ENCODE peak calls at places on chromosomes 5 and 9, in five cellular contexts. One of them, this sample, is unnamed.

GRCh38 chr9:14348241-14349140 is 34.5 kb upstream of the NFIB start:
- DNase-seq in WTC11: no peak
- DNase-seq in GM12878: no peak
- DNase-seq in A549: no peak
- DNase-seq in K562: no peak
- DNase-seq in this sample: no peak

GRCh38 chr5:9034671-9035070 is 511.2 kb downstream of the SEMA5A start:
- DNase-seq in GM12878: no peak
- DNase-seq in K562: no peak
- DNase-seq in WTC11: no peak
- DNase-seq in A549: no peak
- DNase-seq in this sample: no peak

GRCh38 chr5:66810747-66811355 is 214.7 kb downstream of the MAST4 start:
- DNase-seq in K562: no peak
- DNase-seq in WTC11: no peak
- DNase-seq in A549: no peak
- DNase-seq in GM12878: no peak
- DNase-seq in this sample: no peak

GRCh38 chr5:143002459-143003327 is 232.5 kb downstream of the ARHGAP26 start:
- DNase-seq in K562: peak; percentile 32
- DNase-seq in WTC11: no peak
- DNase-seq in A549: peak; percentile 55
- DNase-seq in GM12878: peak; percentile 82
- DNase-seq in this sample: peak; percentile 97

GRCh38 chr5:123670981-123671557 is 159.1 kb downstream of the CSNK1G3 start:
- DNase-seq in GM12878: no peak
- DNase-seq in A549: peak; percentile 8
- DNase-seq in WTC11: peak; percentile 53
- DNase-seq in K562: peak; percentile 32
- DNase-seq in this sample: peak; percentile 45

GRCh38 chr5:101675510-101675909 is 620.6 kb downstream of the SLCO4C1 start:
- DNase-seq in GM12878: no peak
- DNase-seq in A549: no peak
- DNase-seq in WTC11: no peak
- DNase-seq in K562: no peak
- DNase-seq in this sample: no peak

GRCh38 chr5:42015681-42016080 is 90.6 kb downstream of the FBXO4 start:
- DNase-seq in WTC11: no peak
- DNase-seq in GM12878: no peak
- DNase-seq in K562: no peak
- DNase-seq in A549: no peak
- DNase-seq in this sample: no peak

GRCh38 chr5:138529812-138530211 is 13.2 kb downstream of the ETF1 start:
- DNase-seq in GM12878: no peak
- DNase-seq in K562: no peak
- DNase-seq in A549: no peak
- DNase-seq in WTC11: no peak
- DNase-seq in this sample: no peak

GRCh38 chr9:6055213-6055612 is 39.8 kb upstream of the RANBP6 start:
- DNase-seq in K562: peak; percentile 39
- DNase-seq in A549: peak; percentile 49
- DNase-seq in GM12878: peak; percentile 58
- DNase-seq in WTC11: peak; percentile 30
- DNase-seq in this sample: peak; percentile 98

GRCh38 chr5:2669259-2669658 is 82.2 kb downstream of the IRX2 start:
- DNase-seq in GM12878: no peak
- DNase-seq in K562: no peak
- DNase-seq in WTC11: no peak
- DNase-seq in A549: no peak
- DNase-seq in this sample: no peak

GRCh38 chr5:178398856-178399722 is 166.5 kb upstream of the PHYKPL start:
- DNase-seq in WTC11: no peak
- DNase-seq in K562: no peak
- DNase-seq in A549: no peak
- DNase-seq in GM12878: no peak
- DNase-seq in this sample: no peak

GRCh38 chr5:151571270-151572173 is 19.6 kb downstream of the FAT2 start:
- DNase-seq in GM12878: no peak
- DNase-seq in K562: no peak
- DNase-seq in WTC11: no peak
- DNase-seq in A549: no peak
- DNase-seq in this sample: no peak

GRCh38 chr5:96434201-96434645 is 1.2 kb upstream of the PCSK1 start:
- DNase-seq in K562: peak; percentile 37
- DNase-seq in A549: peak; percentile 36
- DNase-seq in WTC11: peak; percentile 89
- DNase-seq in GM12878: no peak
- DNase-seq in this sample: peak; percentile 72

GRCh38 chr5:33310471-33310870 is 130.3 kb upstream of the TARS1 start:
- DNase-seq in GM12878: no peak
- DNase-seq in WTC11: no peak
- DNase-seq in K562: no peak
- DNase-seq in A549: no peak
- DNase-seq in this sample: no peak

DNA sequence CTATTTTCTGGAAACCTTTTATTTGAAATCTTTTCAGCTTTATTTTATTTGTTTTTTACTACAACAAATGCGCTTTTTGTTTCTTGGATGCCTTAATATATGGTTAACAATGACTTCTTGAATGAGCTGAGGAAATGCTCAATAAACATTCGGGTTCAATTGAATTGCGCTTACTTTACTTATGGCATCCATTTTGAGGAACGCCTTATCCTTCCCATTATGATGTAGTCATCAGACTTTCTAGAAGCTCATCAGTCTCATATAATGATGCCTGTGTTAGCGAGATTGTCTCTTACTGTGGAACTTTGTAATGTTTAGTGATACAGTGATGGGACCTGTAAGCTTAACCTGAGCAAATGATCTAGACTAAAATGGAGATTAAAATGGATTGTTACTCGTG is 916 bp downstream of the SHLD3 start:
- DNase-seq in WTC11: no peak
- DNase-seq in K562: peak; percentile 10
- DNase-seq in A549: no peak
- DNase-seq in GM12878: no peak
- DNase-seq in this sample: peak; percentile 5
- TF ChIP-seq MAX in WTC11: no peak
- TF ChIP-seq MAX in K562: no peak
- TF ChIP-seq MAX in A549: no peak
- TF ChIP-seq MAX in GM12878: no peak
- TF ChIP-seq MAX in this sample: no peak

DNA sequence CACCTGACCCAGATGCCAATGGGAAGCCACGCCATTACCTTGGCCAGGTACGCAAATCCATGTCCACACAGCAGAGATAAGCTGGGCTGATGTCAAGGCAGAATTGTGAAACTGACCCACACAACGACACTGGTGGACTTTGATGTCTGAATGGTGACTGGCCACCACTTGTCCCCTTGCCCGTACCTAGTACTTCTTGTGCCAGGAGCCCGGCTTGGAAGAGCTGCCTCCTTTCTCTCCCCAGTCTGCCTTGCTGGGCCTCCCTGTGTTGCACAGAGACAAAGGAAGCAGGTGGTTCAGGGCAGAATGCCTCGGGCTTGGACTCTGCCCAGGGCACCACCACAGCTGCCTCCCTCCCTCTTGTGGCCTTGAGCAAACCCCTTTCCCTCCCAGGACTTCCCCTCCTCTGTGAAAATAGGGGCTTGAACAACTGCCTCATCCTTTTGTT is 23.3 kb downstream of the PTGES2 start:
- DNase-seq in K562: no peak
- DNase-seq in A549: no peak
- DNase-seq in GM12878: no peak
- DNase-seq in WTC11: no peak
- DNase-seq in this sample: no peak
- TF ChIP-seq MAX in K562: no peak
- TF ChIP-seq MAX in A549: no peak
- TF ChIP-seq MAX in GM12878: no peak
- TF ChIP-seq MAX in WTC11: no peak
- TF ChIP-seq MAX in this sample: no peak

GRCh38 chr9:98428452-98428851 is 173.0 kb upstream of the TBC1D2 start:
- DNase-seq in WTC11: no peak
- DNase-seq in K562: peak; percentile 35
- DNase-seq in GM12878: no peak
- DNase-seq in A549: no peak
- DNase-seq in this sample: no peak

GRCh38 chr9:98430535-98430934 is 175.1 kb upstream of the TBC1D2 start:
- DNase-seq in WTC11: no peak
- DNase-seq in K562: no peak
- DNase-seq in A549: no peak
- DNase-seq in GM12878: no peak
- DNase-seq in this sample: no peak

GRCh38 chr9:98432960-98433359 is 177.5 kb upstream of the TBC1D2 start:
- DNase-seq in WTC11: no peak
- DNase-seq in GM12878: no peak
- DNase-seq in A549: no peak
- DNase-seq in K562: no peak
- DNase-seq in this sample: no peak

GRCh38 chr9:98429613-98430012 is 174.2 kb upstream of the TBC1D2 start:
- DNase-seq in GM12878: no peak
- DNase-seq in WTC11: no peak
- DNase-seq in K562: no peak
- DNase-seq in A549: no peak
- DNase-seq in this sample: peak; percentile 56

GRCh38 chr9:98432134-98432533 is 176.7 kb upstream of the TBC1D2 start:
- DNase-seq in GM12878: no peak
- DNase-seq in A549: no peak
- DNase-seq in WTC11: no peak
- DNase-seq in K562: peak; percentile 74
- DNase-seq in this sample: no peak
- TF ChIP-seq MAX in GM12878: no peak
- TF ChIP-seq MAX in A549: no peak
- TF ChIP-seq MAX in WTC11: no peak
- TF ChIP-seq MAX in K562: no peak
- TF ChIP-seq MAX in this sample: no peak

GRCh38 chr5:172102251-172102870 is 85.7 kb downstream of the STK10 start:
- DNase-seq in WTC11: no peak
- DNase-seq in A549: no peak
- DNase-seq in K562: no peak
- DNase-seq in GM12878: no peak
- DNase-seq in this sample: no peak

GRCh38 chr5:172104801-172105701 is 83.0 kb downstream of the STK10 start:
- DNase-seq in GM12878: no peak
- DNase-seq in A549: no peak
- DNase-seq in K562: no peak
- DNase-seq in WTC11: no peak
- DNase-seq in this sample: no peak

GRCh38 chr5:172102913-172103629 is 85.0 kb downstream of the STK10 start:
- DNase-seq in WTC11: no peak
- DNase-seq in GM12878: no peak
- DNase-seq in A549: peak; percentile 71
- DNase-seq in K562: peak; percentile 57
- DNase-seq in this sample: no peak

GRCh38 chr5:172105811-172106210 is 82.2 kb downstream of the STK10 start:
- DNase-seq in K562: no peak
- DNase-seq in GM12878: no peak
- DNase-seq in WTC11: no peak
- DNase-seq in A549: no peak
- DNase-seq in this sample: no peak

GRCh38 chr5:172104021-172104420 is 84.0 kb downstream of the STK10 start:
- DNase-seq in A549: no peak
- DNase-seq in K562: no peak
- DNase-seq in GM12878: no peak
- DNase-seq in WTC11: no peak
- DNase-seq in this sample: no peak
- TF ChIP-seq MAX in A549: no peak
- TF ChIP-seq MAX in K562: no peak
- TF ChIP-seq MAX in GM12878: no peak
- TF ChIP-seq MAX in WTC11: peak; percentile 62
- TF ChIP-seq MAX in this sample: no peak

GRCh38 chr9:129095908-129096307 is 14.7 kb downstream of the CRAT start:
- DNase-seq in A549: no peak
- DNase-seq in GM12878: no peak
- DNase-seq in K562: no peak
- DNase-seq in WTC11: no peak
- DNase-seq in this sample: no peak
- TF ChIP-seq MAX in A549: no peak
- TF ChIP-seq MAX in GM12878: no peak
- TF ChIP-seq MAX in K562: no peak
- TF ChIP-seq MAX in WTC11: no peak
- TF ChIP-seq MAX in this sample: no peak

DNA sequence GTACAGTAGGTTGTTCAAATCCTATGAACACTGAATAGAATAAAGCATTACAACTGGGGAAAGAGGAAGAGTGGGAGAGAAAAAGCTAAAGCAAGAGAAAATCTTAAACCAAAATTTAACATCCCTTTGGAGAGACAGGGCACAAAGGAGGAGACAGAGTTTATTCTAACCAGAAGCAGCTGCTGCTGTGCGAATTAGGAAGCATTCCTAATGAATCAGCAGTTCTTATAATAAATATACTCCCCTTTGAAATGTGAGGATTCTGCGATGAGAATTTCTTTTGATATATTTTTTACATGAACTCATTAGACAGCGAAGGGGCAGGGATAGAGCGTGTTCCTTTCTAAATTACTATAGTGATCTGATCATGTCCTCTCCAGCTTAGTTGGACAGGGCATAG is 233.4 kb downstream of the DENND1A start:
- DNase-seq in GM12878: no peak
- DNase-seq in A549: no peak
- DNase-seq in K562: no peak
- DNase-seq in WTC11: no peak
- DNase-seq in this sample: no peak
- TF ChIP-seq MAX in GM12878: no peak
- TF ChIP-seq MAX in A549: no peak
- TF ChIP-seq MAX in K562: no peak
- TF ChIP-seq MAX in WTC11: no peak
- TF ChIP-seq MAX in this sample: no peak

GRCh38 chr9:124008855-124009834 is 2.4 kb upstream of the LHX2 start:
- DNase-seq in GM12878: no peak
- DNase-seq in K562: no peak
- DNase-seq in A549: no peak
- DNase-seq in WTC11: peak; percentile 67
- DNase-seq in this sample: no peak

GRCh38 chr9:124011460-124012301 is at the start of gene LHX2:
- DNase-seq in WTC11: peak; percentile 91
- DNase-seq in K562: peak; percentile 50
- DNase-seq in GM12878: no peak
- DNase-seq in A549: peak; percentile 81
- DNase-seq in this sample: peak; percentile 80

GRCh38 chr9:124009835-124010226 is 1.7 kb upstream of the LHX2 start:
- DNase-seq in GM12878: no peak
- DNase-seq in K562: no peak
- DNase-seq in A549: no peak
- DNase-seq in WTC11: no peak
- DNase-seq in this sample: no peak

GRCh38 chr9:124010303-124010664 is 1.3 kb upstream of the LHX2 start:
- DNase-seq in K562: no peak
- DNase-seq in GM12878: no peak
- DNase-seq in WTC11: no peak
- DNase-seq in A549: no peak
- DNase-seq in this sample: no peak

GRCh38 chr9:124010665-124011321 is 775 bp upstream of the LHX2 start:
- DNase-seq in WTC11: peak; percentile 57
- DNase-seq in K562: no peak
- DNase-seq in GM12878: no peak
- DNase-seq in A549: peak; percentile 30
- DNase-seq in this sample: peak; percentile 74
- TF ChIP-seq MAX in WTC11: no peak
- TF ChIP-seq MAX in K562: no peak
- TF ChIP-seq MAX in GM12878: no peak
- TF ChIP-seq MAX in A549: no peak
- TF ChIP-seq MAX in this sample: no peak

GRCh38 chr9:82466616-82467251 is 478.2 kb downstream of the SPATA31D1 start:
- DNase-seq in WTC11: peak; percentile 81
- DNase-seq in GM12878: no peak
- DNase-seq in A549: no peak
- DNase-seq in K562: no peak
- DNase-seq in this sample: peak; percentile 7
- TF ChIP-seq MAX in WTC11: no peak
- TF ChIP-seq MAX in GM12878: no peak
- TF ChIP-seq MAX in A549: no peak
- TF ChIP-seq MAX in K562: no peak
- TF ChIP-seq MAX in this sample: no peak